ENCODE peak calls at places on chromosomes 6 and 20, in seven cellular contexts. D is stomach, U is AG04450, Y is T-helper 2 cell, Q is COR-L47, L is HS-5, I is aorta. H is an unnamed sample.

GRCh38 chr6:139367810-139368321 is 6.6 kb downstream of the CITED2 start:
- DNase-seq in L (no peak), Y (no peak), Q (no peak), I (no peak), U (no peak), D (no peak), H (no peak)

GRCh38 chr6:144215402-144215931 is 65.2 kb downstream of the STX11 start:
- DNase-seq in I (no peak), Q (no peak), U (no peak), Y (no peak), D (no peak), L (peak), H (peak)

GRCh38 chr20:32858873-32859372 is at the start of gene EFCAB8:
- DNase-seq in U (no peak), D (no peak), I (no peak), Q (no peak), Y (no peak), L (no peak), H (no peak)

GRCh38 chr6:75747985-75748742 is 875 bp upstream of the MYO6 start:
- DNase-seq in Q (no peak), L (no peak), U (no peak), Y (no peak), I (no peak), D (no peak), H (no peak)

GRCh38 chr6:170049641-170050491 is 241.0 kb downstream of the DLL1 start:
- DNase-seq in I (peak), Q (no peak), U (peak), Y (no peak), D (peak), L (peak), H (peak)

GRCh38 chr6:22668307-22668706 is 98.9 kb downstream of the HDGFL1 start:
- DNase-seq in Y (no peak), I (no peak), Q (no peak), D (no peak), U (no peak), L (no peak), H (peak)

GRCh38 chr20:45341939-45342862 is 6.0 kb downstream of the SDC4 start:
- DNase-seq in U (no peak), I (peak), Q (peak), D (peak), Y (no peak), L (no peak), H (peak)

GRCh38 chr6:72890671-72891070 is 268.8 kb downstream of the KCNQ5 start:
- DNase-seq in Q (no peak), U (no peak), L (peak), D (no peak), Y (no peak), I (no peak), H (no peak)

GRCh38 chr6:81909981-81910910 is 157.8 kb upstream of the TENT5A start:
- DNase-seq in L (no peak), U (no peak), D (no peak), Y (no peak), I (no peak), Q (no peak), H (peak)

GRCh38 chr20:50911030-50911429 is 20.2 kb downstream of the ADNP start:
- DNase-seq in D (no peak), L (peak), Q (no peak), Y (no peak), U (peak), I (no peak), H (peak)

GRCh38 chr6:146357578-146358340 is 185.9 kb upstream of the RAB32 start:
- DNase-seq in I (no peak), U (no peak), D (no peak), Q (no peak), Y (no peak), L (peak), H (peak)

GRCh38 chr6:160513836-160514235 is 150.2 kb downstream of the LPA start:
- DNase-seq in I (no peak), L (no peak), U (no peak), D (no peak), Q (no peak), Y (no peak), H (no peak)